ENCODE peak calls at places on chromosomes 4 and X, in five cellular contexts. One of them, this sample, is unnamed.

GRCh38 chr4:32010221-32010620 is 1290.1 kb downstream of the PCDH7 start:
- DNase-seq in H1: no peak
- DNase-seq in IMR-90: no peak
- DNase-seq in H9: peak; percentile 63
- DNase-seq in neuronal stem cell: no peak
- DNase-seq in this sample: peak; percentile 7

GRCh38 chrX:70087857-70088256 is 25.6 kb downstream of the OTUD6A start:
- DNase-seq in H1: no peak
- DNase-seq in IMR-90: peak; percentile 40
- DNase-seq in H9: no peak
- DNase-seq in neuronal stem cell: no peak
- DNase-seq in this sample: peak; percentile 17

GRCh38 chr4:63296773-63297172 is 1112.5 kb downstream of the TECRL start:
- DNase-seq in H1: no peak
- DNase-seq in IMR-90: no peak
- DNase-seq in H9: no peak
- DNase-seq in neuronal stem cell: peak; percentile 1
- DNase-seq in this sample: no peak

GRCh38 chr4:40434126-40434692 is 99.1 kb downstream of the CHRNA9 start:
- DNase-seq in H1: no peak
- DNase-seq in IMR-90: no peak
- DNase-seq in H9: no peak
- DNase-seq in neuronal stem cell: no peak
- DNase-seq in this sample: no peak

GRCh38 chrX:119187298-119187697 is 48.8 kb upstream of the PGRMC1 start:
- DNase-seq in H1: no peak
- DNase-seq in IMR-90: no peak
- DNase-seq in H9: no peak
- DNase-seq in neuronal stem cell: no peak
- DNase-seq in this sample: no peak

GRCh38 chr4:15891312-15891711 is 47.2 kb downstream of the FGFBP1 start:
- DNase-seq in H1: no peak
- DNase-seq in IMR-90: no peak
- DNase-seq in H9: no peak
- DNase-seq in neuronal stem cell: no peak
- DNase-seq in this sample: no peak

GRCh38 chr4:26161030-26161824 is 159.6 kb upstream of the RBPJ start:
- DNase-seq in H1: no peak
- DNase-seq in IMR-90: no peak
- DNase-seq in H9: peak; percentile 50
- DNase-seq in neuronal stem cell: no peak
- DNase-seq in this sample: no peak

GRCh38 chr4:37662861-37663390 is 23.2 kb downstream of the RELL1 start:
- DNase-seq in H1: no peak
- DNase-seq in IMR-90: peak; percentile 13
- DNase-seq in H9: no peak
- DNase-seq in neuronal stem cell: no peak
- DNase-seq in this sample: peak; percentile 63

GRCh38 chrX:135086197-135086854 is 34.0 kb downstream of the ETDB start:
- DNase-seq in H1: no peak
- DNase-seq in IMR-90: peak; percentile 61
- DNase-seq in H9: peak; percentile 53
- DNase-seq in neuronal stem cell: peak; percentile 29
- DNase-seq in this sample: peak; percentile 57

GRCh38 chrX:42079968-42080367 is 156.6 kb upstream of the CASK start:
- DNase-seq in H1: no peak
- DNase-seq in IMR-90: peak; percentile 39
- DNase-seq in H9: no peak
- DNase-seq in neuronal stem cell: no peak
- DNase-seq in this sample: peak; percentile 28

GRCh38 chr4:107736924-107737448 is 17.0 kb upstream of the PAPSS1 start:
- DNase-seq in H1: peak; percentile 66
- DNase-seq in IMR-90: peak; percentile 57
- DNase-seq in H9: peak; percentile 85
- DNase-seq in neuronal stem cell: peak; percentile 63
- DNase-seq in this sample: peak; percentile 69

GRCh38 chrX:68686684-68687045 is 39.2 kb downstream of the STARD8 start:
- DNase-seq in H1: no peak
- DNase-seq in IMR-90: no peak
- DNase-seq in H9: peak; percentile 43
- DNase-seq in neuronal stem cell: no peak
- DNase-seq in this sample: peak; percentile 8

GRCh38 chr4:111506706-111507105 is 638.5 kb upstream of the FAM241A start:
- DNase-seq in H1: no peak
- DNase-seq in IMR-90: peak; percentile 84
- DNase-seq in H9: no peak
- DNase-seq in neuronal stem cell: no peak
- DNase-seq in this sample: no peak

GRCh38 chr4:123452585-123452984 is 56.0 kb downstream of the SPRY1 start:
- DNase-seq in H1: no peak
- DNase-seq in IMR-90: peak; percentile 98
- DNase-seq in H9: no peak
- DNase-seq in neuronal stem cell: no peak
- DNase-seq in this sample: peak; percentile 95

GRCh38 chr4:137310593-137311490 is 221.5 kb downstream of the PCDH18 start:
- DNase-seq in H1: no peak
- DNase-seq in IMR-90: peak; percentile 91
- DNase-seq in H9: no peak
- DNase-seq in neuronal stem cell: no peak
- DNase-seq in this sample: peak; percentile 67

GRCh38 chrX:154354013-154354412 is 20.4 kb downstream of the FLNA start:
- DNase-seq in H1: no peak
- DNase-seq in IMR-90: no peak
- DNase-seq in H9: no peak
- DNase-seq in neuronal stem cell: no peak
- DNase-seq in this sample: no peak

GRCh38 chr4:55547461-55547770 is 707 bp upstream of the CLOCK start:
- DNase-seq in H1: no peak
- DNase-seq in IMR-90: no peak
- DNase-seq in H9: no peak
- DNase-seq in neuronal stem cell: no peak
- DNase-seq in this sample: no peak

GRCh38 chr4:121900132-121900983 is 30.1 kb upstream of the BBS7 start:
- DNase-seq in H1: peak; percentile 56
- DNase-seq in IMR-90: peak; percentile 61
- DNase-seq in H9: peak; percentile 46
- DNase-seq in neuronal stem cell: peak; percentile 43
- DNase-seq in this sample: peak; percentile 69

GRCh38 chr4:123352966-123353365 is 43.6 kb upstream of the SPRY1 start:
- DNase-seq in H1: no peak
- DNase-seq in IMR-90: no peak
- DNase-seq in H9: no peak
- DNase-seq in neuronal stem cell: no peak
- DNase-seq in this sample: no peak

GRCh38 chrX:13489451-13489850 is 80.0 kb upstream of the EGFL6 start:
- DNase-seq in H1: no peak
- DNase-seq in IMR-90: peak; percentile 38
- DNase-seq in H9: no peak
- DNase-seq in neuronal stem cell: no peak
- DNase-seq in this sample: peak; percentile 17

GRCh38 chrX:21926116-21926515 is 14.4 kb upstream of the SMS start:
- DNase-seq in H1: no peak
- DNase-seq in IMR-90: peak; percentile 24
- DNase-seq in H9: no peak
- DNase-seq in neuronal stem cell: no peak
- DNase-seq in this sample: peak; percentile 29

GRCh38 chrX:110167952-110168451 is 149.9 kb downstream of the AMMECR1 start:
- DNase-seq in H1: peak; percentile 75
- DNase-seq in IMR-90: no peak
- DNase-seq in H9: peak; percentile 67
- DNase-seq in neuronal stem cell: peak; percentile 29
- DNase-seq in this sample: peak; percentile 60

GRCh38 chr4:167721574-167721973 is 370.8 kb upstream of the ANXA10 start:
- DNase-seq in H1: no peak
- DNase-seq in IMR-90: no peak
- DNase-seq in H9: no peak
- DNase-seq in neuronal stem cell: no peak
- DNase-seq in this sample: no peak

GRCh38 chr4:119835511-119835910 is 206.9 kb upstream of the PDE5A start:
- DNase-seq in H1: no peak
- DNase-seq in IMR-90: peak; percentile 47
- DNase-seq in H9: no peak
- DNase-seq in neuronal stem cell: no peak
- DNase-seq in this sample: peak; percentile 86

GRCh38 chr4:109406337-109406931 is 27.2 kb upstream of the SEC24B start:
- DNase-seq in H1: no peak
- DNase-seq in IMR-90: peak; percentile 71
- DNase-seq in H9: no peak
- DNase-seq in neuronal stem cell: peak; percentile 42
- DNase-seq in this sample: peak; percentile 67

GRCh38 chrX:74351760-74352159 is 47.8 kb downstream of the ZCCHC13 start:
- DNase-seq in H1: no peak
- DNase-seq in IMR-90: peak; percentile 13
- DNase-seq in H9: no peak
- DNase-seq in neuronal stem cell: no peak
- DNase-seq in this sample: peak; percentile 67

GRCh38 chr4:96638132-96638531 is 798.2 kb downstream of the PDHA2 start:
- DNase-seq in H1: no peak
- DNase-seq in IMR-90: no peak
- DNase-seq in H9: no peak
- DNase-seq in neuronal stem cell: no peak
- DNase-seq in this sample: no peak

GRCh38 chr4:53895137-53895536 is 169.3 kb downstream of the CHIC2 start:
- DNase-seq in H1: no peak
- DNase-seq in IMR-90: no peak
- DNase-seq in H9: no peak
- DNase-seq in neuronal stem cell: no peak
- DNase-seq in this sample: no peak

GRCh38 chrX:31222946-31223345 is 151.1 kb upstream of the FTHL17 start:
- DNase-seq in H1: no peak
- DNase-seq in IMR-90: no peak
- DNase-seq in H9: no peak
- DNase-seq in neuronal stem cell: no peak
- DNase-seq in this sample: no peak

GRCh38 chr4:26858035-26858918 is 2.4 kb upstream of the STIM2 start:
- DNase-seq in H1: no peak
- DNase-seq in IMR-90: no peak
- DNase-seq in H9: no peak
- DNase-seq in neuronal stem cell: no peak
- DNase-seq in this sample: peak; percentile 60

GRCh38 chrX:151538190-151539122 is 25.0 kb upstream of the PASD1 start:
- DNase-seq in H1: no peak
- DNase-seq in IMR-90: no peak
- DNase-seq in H9: no peak
- DNase-seq in neuronal stem cell: no peak
- DNase-seq in this sample: no peak

GRCh38 chr4:6695660-6696581 is 2.2 kb downstream of the S100P start:
- DNase-seq in H1: no peak
- DNase-seq in IMR-90: peak; percentile 16
- DNase-seq in H9: no peak
- DNase-seq in neuronal stem cell: no peak
- DNase-seq in this sample: peak; percentile 77

GRCh38 chr4:6693274-6694176 is at the start of gene S100P:
- DNase-seq in H1: no peak
- DNase-seq in IMR-90: no peak
- DNase-seq in H9: no peak
- DNase-seq in neuronal stem cell: no peak
- DNase-seq in this sample: no peak

GRCh38 chr4:6692806-6693205 is 872 bp upstream of the S100P start:
- DNase-seq in H1: no peak
- DNase-seq in IMR-90: peak; percentile 42
- DNase-seq in H9: no peak
- DNase-seq in neuronal stem cell: no peak
- DNase-seq in this sample: no peak

GRCh38 chr4:6692379-6692778 is 1.3 kb upstream of the S100P start:
- DNase-seq in H1: no peak
- DNase-seq in IMR-90: no peak
- DNase-seq in H9: no peak
- DNase-seq in neuronal stem cell: no peak
- DNase-seq in this sample: no peak

GRCh38 chr4:6694177-6694901 is 661 bp downstream of the S100P start:
- DNase-seq in H1: no peak
- DNase-seq in IMR-90: no peak
- DNase-seq in H9: no peak
- DNase-seq in neuronal stem cell: no peak
- DNase-seq in this sample: no peak
- H2AK5ac ChIP-seq in H1: no peak overlapping the region
- H2AK5ac ChIP-seq in IMR-90: no peak overlapping the region
- H2AK5ac ChIP-seq in H9: no peak overlapping the region
- H2AK5ac ChIP-seq in neuronal stem cell: peak overlapping the region; percentile 40
- H2AK5ac ChIP-seq in this sample: no peak overlapping the region

GRCh38 chr4:57132746-57133142 is 22.6 kb upstream of the IGFBP7 start:
- DNase-seq in H1: no peak
- DNase-seq in IMR-90: no peak
- DNase-seq in H9: no peak
- DNase-seq in neuronal stem cell: no peak
- DNase-seq in this sample: no peak
- H2BK120ac ChIP-seq in H1: no peak overlapping the region
- H2BK120ac ChIP-seq in IMR-90: no peak overlapping the region
- H2BK120ac ChIP-seq in H9: no peak overlapping the region
- H2BK120ac ChIP-seq in neuronal stem cell: no peak overlapping the region
- H2BK120ac ChIP-seq in this sample: no peak overlapping the region

DNA sequence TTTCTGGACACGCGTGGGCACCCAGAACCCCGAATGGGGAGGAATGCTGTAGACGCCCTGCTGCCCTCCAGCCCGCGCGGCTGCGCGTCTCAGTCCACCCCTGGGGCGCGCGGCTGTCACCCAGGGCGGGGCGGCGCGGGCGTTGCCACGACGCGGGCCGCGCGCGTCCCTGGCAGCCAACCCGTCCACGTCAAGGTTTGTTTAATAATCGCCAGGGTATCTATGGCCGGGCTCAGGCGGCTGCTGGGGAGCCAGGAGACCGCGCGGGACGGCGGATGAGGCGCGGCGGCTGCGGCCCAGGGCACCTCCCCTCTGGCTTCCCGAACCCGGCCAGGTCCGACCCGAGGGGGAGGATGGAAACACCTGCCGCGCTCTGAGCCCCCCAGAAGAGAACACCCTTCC is at the start of gene SPATA18:
- DNase-seq in H1: peak; percentile 47
- DNase-seq in IMR-90: no peak
- DNase-seq in H9: peak; percentile 28
- DNase-seq in neuronal stem cell: no peak
- DNase-seq in this sample: peak; percentile 37
- H4K8ac ChIP-seq in H1: peak within 1 kb of the TSS; percentile 31
- H4K8ac ChIP-seq in IMR-90: peak within 1 kb of the TSS; percentile 88
- H4K8ac ChIP-seq in H9: no peak within 1 kb of the TSS
- H4K8ac ChIP-seq in neuronal stem cell: no peak within 1 kb of the TSS
- H4K8ac ChIP-seq in this sample: peak within 1 kb of the TSS; percentile 16

GRCh38 chrX:9829308-9830267 is 43.4 kb downstream of the SHROOM2 start:
- DNase-seq in H1: no peak
- DNase-seq in IMR-90: peak; percentile 82
- DNase-seq in H9: no peak
- DNase-seq in neuronal stem cell: no peak
- DNase-seq in this sample: peak; percentile 83

GRCh38 chrX:9821581-9821980 is 35.4 kb downstream of the SHROOM2 start:
- DNase-seq in H1: no peak
- DNase-seq in IMR-90: no peak
- DNase-seq in H9: no peak
- DNase-seq in neuronal stem cell: no peak
- DNase-seq in this sample: no peak

GRCh38 chrX:9824554-9824953 is 38.3 kb downstream of the SHROOM2 start:
- DNase-seq in H1: no peak
- DNase-seq in IMR-90: no peak
- DNase-seq in H9: no peak
- DNase-seq in neuronal stem cell: no peak
- DNase-seq in this sample: peak; percentile 38

GRCh38 chrX:9825966-9826365 is 39.7 kb downstream of the SHROOM2 start:
- DNase-seq in H1: no peak
- DNase-seq in IMR-90: no peak
- DNase-seq in H9: no peak
- DNase-seq in neuronal stem cell: no peak
- DNase-seq in this sample: no peak

GRCh38 chrX:9825129-9825865 is 39.1 kb downstream of the SHROOM2 start:
- DNase-seq in H1: no peak
- DNase-seq in IMR-90: peak; percentile 14
- DNase-seq in H9: no peak
- DNase-seq in neuronal stem cell: no peak
- DNase-seq in this sample: peak; percentile 76
- H2AK5ac ChIP-seq in H1: no peak overlapping the region
- H2AK5ac ChIP-seq in IMR-90: no peak overlapping the region
- H2AK5ac ChIP-seq in H9: no peak overlapping the region
- H2AK5ac ChIP-seq in neuronal stem cell: no peak overlapping the region
- H2AK5ac ChIP-seq in this sample: no peak overlapping the region

This sample was measured in mesenchymal stem cell.